ENCODE peak calls at places on chromosomes 2 and 18, in five cellular contexts. F is mesenchymal stem cell, S is H1, Y is H9, E is IMR-90. B is an unnamed sample.

GRCh38 chr18:42028232-42028832 is 73.3 kb downstream of the PIK3C3 start:
- DNase-seq in E (peak; percentile 38), F (peak; percentile 42), S (no peak), Y (no peak), B (no peak)

GRCh38 chr2:15591373-15591691 is 336 bp upstream of the DDX1 start:
- DNase-seq in E (no peak), F (no peak), Y (no peak), S (no peak), B (no peak)

GRCh38 chr2:155382781-155383180 is 684.3 kb downstream of the KCNJ3 start:
- DNase-seq in F (no peak), E (no peak), S (no peak), Y (no peak), B (no peak)

GRCh38 chr18:49022311-49023280 is 71.8 kb upstream of the SMAD7 start:
- DNase-seq in E (no peak), Y (peak; percentile 19), S (no peak), F (no peak), B (no peak)

GRCh38 chr18:78735131-78736014 is 244.2 kb upstream of the SALL3 start:
- DNase-seq in E (no peak), F (no peak), Y (peak; percentile 20), S (no peak), B (no peak)

GRCh38 chr2:232126301-232127085 is 165.0 kb downstream of the DIS3L2 start:
- DNase-seq in E (no peak), Y (no peak), F (no peak), S (no peak), B (no peak)

GRCh38 chr2:213766465-213766891 is 482.2 kb downstream of the SPAG16 start:
- DNase-seq in F (peak; percentile 15), S (no peak), E (no peak), Y (no peak), B (no peak)

GRCh38 chr2:160205511-160205910 is 5.4 kb upstream of the ITGB6 start:
- DNase-seq in F (peak; percentile 94), S (no peak), E (peak; percentile 97), Y (no peak), B (no peak)

GRCh38 chr2:157785200-157785599 is 90.9 kb downstream of the ACVR1 start:
- DNase-seq in E (peak; percentile 48), S (no peak), Y (no peak), F (peak; percentile 37), B (no peak)

GRCh38 chr2:237616373-237617304 is 10.7 kb upstream of the LRRFIP1 start:
- DNase-seq in E (peak; percentile 85), F (peak; percentile 79), S (no peak), Y (peak; percentile 15), B (no peak)

GRCh38 chr2:126889501-126890135 is 9.1 kb upstream of the TEX51 start:
- DNase-seq in Y (peak; percentile 15), E (no peak), S (no peak), F (no peak), B (no peak)

GRCh38 chr2:205706769-205707375 is 24.6 kb downstream of the NRP2 start:
- DNase-seq in S (no peak), F (peak; percentile 97), Y (no peak), E (peak; percentile 97), B (no peak)

GRCh38 chr2:28556303-28556702 is 60.4 kb downstream of the PLB1 start:
- DNase-seq in E (no peak), S (no peak), F (no peak), Y (no peak), B (no peak)

GRCh38 chr2:217863874-217864273 is 138.9 kb downstream of the TNS1 start:
- DNase-seq in Y (no peak), S (no peak), E (no peak), F (no peak), B (no peak)

GRCh38 chr2:160308915-160309314 is 108.8 kb upstream of the ITGB6 start:
- DNase-seq in S (no peak), F (peak; percentile 46), Y (no peak), E (peak; percentile 75), B (no peak)

GRCh38 chr18:9449580-9449979 is 25.7 kb upstream of the RALBP1 start:
- DNase-seq in F (no peak), Y (no peak), S (peak; percentile 32), E (no peak), B (no peak)

GRCh38 chr2:196370386-196370785 is 199.0 kb upstream of the STK17B start:
- DNase-seq in S (no peak), F (peak; percentile 24), E (no peak), Y (no peak), B (no peak)

GRCh38 chr18:26301681-26302080 is 75.4 kb downstream of the TAF4B start:
- DNase-seq in F (peak; percentile 9), E (no peak), Y (no peak), S (no peak), B (no peak)

GRCh38 chr2:178205853-178206516 is 11.7 kb downstream of the OSBPL6 start:
- DNase-seq in F (peak; percentile 82), Y (no peak), S (no peak), E (peak; percentile 80), B (no peak)

GRCh38 chr2:163778045-163778753 is 42.4 kb upstream of the FIGN start:
- DNase-seq in S (no peak), F (peak; percentile 50), Y (no peak), E (peak; percentile 62), B (no peak)

GRCh38 chr2:25314514-25315315 is 27.0 kb downstream of the DNMT3A start:
- DNase-seq in E (peak; percentile 29), S (peak; percentile 89), F (peak; percentile 35), Y (peak; percentile 91), B (peak; percentile 56)

GRCh38 chr2:57181315-57182038 is 865.1 kb upstream of the VRK2 start:
- DNase-seq in S (no peak), Y (no peak), E (peak; percentile 1), F (peak; percentile 36), B (no peak)

GRCh38 chr2:128039535-128039934 is 11.7 kb upstream of the SAP130 start:
- DNase-seq in E (no peak), S (no peak), Y (no peak), F (no peak), B (no peak)

GRCh38 chr2:128041561-128041960 is 13.7 kb upstream of the SAP130 start:
- DNase-seq in F (peak; percentile 1), E (no peak), Y (peak; percentile 43), S (no peak), B (no peak)

GRCh38 chr2:128037624-128038023 is 9.8 kb upstream of the SAP130 start:
- DNase-seq in E (no peak), Y (peak; percentile 42), S (peak; percentile 56), F (no peak), B (no peak)

GRCh38 chr2:128043041-128043440 is 15.2 kb upstream of the SAP130 start:
- DNase-seq in Y (no peak), S (no peak), E (no peak), F (no peak), B (no peak)

GRCh38 chr2:128040166-128040771 is 12.4 kb upstream of the SAP130 start:
- DNase-seq in F (no peak), Y (no peak), E (no peak), S (no peak), B (no peak)
- H3K9me3 ChIP-seq in F (peaks cover 54% of the 10 kb centered on the region), Y (peaks cover 7% of the 10 kb centered on the region), E (peaks cover 28% of the 10 kb centered on the region), S (no peaks in the 10 kb centered on the region), B (peaks cover 33% of the 10 kb centered on the region)

GRCh38 chr2:105645971-105646370 is 98.7 kb upstream of the NCK2 start:
- DNase-seq in S (no peak), E (no peak), F (peak; percentile 13), Y (no peak), B (no peak)

GRCh38 chr2:105646423-105647076 is 98.2 kb upstream of the NCK2 start:
- DNase-seq in E (no peak), Y (no peak), F (no peak), S (no peak), B (no peak)

GRCh38 chr2:105644174-105644980 is 100.3 kb upstream of the NCK2 start:
- DNase-seq in F (peak; percentile 59), Y (no peak), S (no peak), E (no peak), B (no peak)

GRCh38 chr2:105643405-105644173 is 101.1 kb upstream of the NCK2 start:
- DNase-seq in Y (no peak), E (no peak), F (peak; percentile 21), S (no peak), B (no peak)

DNA sequence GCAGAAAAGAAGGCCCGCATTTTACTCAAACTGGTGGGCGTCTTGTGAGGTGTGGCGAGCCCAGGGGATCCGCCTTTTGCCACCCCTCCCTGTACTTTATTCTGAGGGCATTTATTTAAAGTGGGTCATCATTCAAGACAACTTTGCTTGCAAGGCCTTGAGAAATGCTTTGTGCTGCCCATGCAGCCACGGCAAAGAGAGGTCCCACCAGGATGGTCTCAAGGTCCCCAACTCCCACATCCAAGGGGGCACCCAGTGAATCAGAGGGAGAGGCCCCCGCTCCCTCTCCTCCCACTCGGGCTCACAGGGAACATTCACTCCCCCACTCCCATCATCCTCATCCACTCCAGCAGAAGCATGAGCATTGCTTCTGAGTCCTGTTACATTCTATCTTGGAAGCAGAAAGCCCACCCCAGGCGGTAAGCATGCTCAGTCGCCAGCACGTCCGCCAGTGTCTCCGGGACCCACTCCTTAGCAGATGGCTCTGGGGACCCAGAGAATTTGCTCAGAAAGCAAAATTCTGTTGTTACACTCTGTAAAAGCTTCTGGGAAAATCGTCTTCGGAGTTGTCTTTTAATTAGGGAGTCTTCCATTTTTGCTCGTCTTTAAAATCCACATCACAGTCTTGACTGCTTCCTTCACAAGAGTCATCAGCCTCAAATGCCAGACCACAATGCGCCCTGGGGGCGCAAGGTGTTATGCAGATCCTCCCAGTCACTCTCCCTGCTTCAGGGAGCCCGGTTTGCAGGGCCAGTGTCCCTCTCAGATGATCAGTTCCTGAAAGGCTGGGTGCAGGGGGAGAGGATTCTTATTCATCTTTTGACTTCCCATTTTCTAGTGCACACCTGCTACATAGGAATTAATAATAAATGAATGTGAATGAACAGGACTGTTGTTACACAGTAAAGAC is 99.4 kb upstream of the NCK2 start:
- DNase-seq in E (no peak), Y (peak; percentile 62), S (no peak), F (no peak), B (no peak)
- H3K4me2 ChIP-seq in E (no peak overlapping the region), Y (no peak overlapping the region), S (no peak overlapping the region), F (no peak overlapping the region), B (no peak overlapping the region)

DNA sequence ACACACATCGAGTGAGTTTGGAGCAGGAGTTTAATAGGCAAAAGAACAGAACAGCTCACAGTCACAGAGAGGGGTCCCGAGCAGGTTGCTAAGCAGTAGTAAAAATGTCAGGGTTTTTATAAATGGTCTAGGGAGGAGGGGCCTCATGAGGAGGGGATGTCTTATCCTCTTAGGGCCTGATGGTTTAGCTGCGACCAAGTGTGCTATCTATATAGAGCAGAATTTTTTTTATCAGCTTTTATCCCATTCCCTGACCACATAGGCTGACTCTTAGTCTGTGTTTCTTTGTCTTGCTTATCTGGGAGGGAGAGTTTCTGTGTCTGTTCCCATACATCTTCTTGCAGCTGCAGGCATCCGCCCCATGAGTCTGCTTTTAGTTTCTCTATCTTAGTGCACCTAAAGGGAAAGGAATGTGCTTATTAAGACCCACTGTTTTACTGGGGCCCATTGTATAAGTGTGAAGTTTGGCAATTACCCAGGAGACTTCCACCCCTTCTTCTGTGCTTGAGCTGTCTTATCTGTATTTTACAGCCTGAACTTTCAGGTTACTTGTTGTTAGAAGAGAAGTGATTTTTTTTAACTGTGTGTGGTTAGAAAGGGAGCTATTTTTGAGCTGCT is 30.4 kb upstream of the GMCL1 start:
- DNase-seq in S (no peak), F (peak; percentile 72), E (peak; percentile 84), Y (no peak), B (no peak)
- H2BK15ac ChIP-seq in S (no peak overlapping the region), F (no peak overlapping the region), E (no peak overlapping the region), Y (no peak overlapping the region), B (no peak overlapping the region)

DNA sequence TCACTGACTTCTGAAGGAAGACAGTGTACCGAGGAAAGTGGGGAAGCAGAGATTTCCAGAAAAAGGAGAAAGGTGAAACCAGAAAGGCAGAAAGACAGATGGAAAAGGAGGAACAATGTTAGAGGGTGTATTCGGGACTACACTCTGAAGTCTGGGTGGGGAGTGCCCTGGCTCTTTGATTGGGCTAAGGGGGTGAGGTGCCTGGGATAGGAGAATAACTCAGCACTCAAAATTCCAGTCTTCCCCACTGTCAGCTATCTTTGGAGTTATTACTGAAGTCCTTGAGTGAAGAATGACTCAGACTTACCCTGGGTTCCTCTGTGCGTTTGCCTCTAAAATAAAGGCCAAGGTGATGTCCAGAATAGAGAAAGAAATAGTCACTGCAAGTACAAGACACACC is 151.8 kb upstream of the SERPINE2 start:
- DNase-seq in S (no peak), E (peak; percentile 8), F (peak; percentile 43), Y (no peak), B (no peak)
- H3K9me3 ChIP-seq in S (peaks cover 11% of the 10 kb centered on the region), E (peaks cover 8% of the 10 kb centered on the region), F (no peaks in the 10 kb centered on the region), Y (peaks cover 17% of the 10 kb centered on the region), B (peaks cover 2% of the 10 kb centered on the region)